ENCODE peak calls at places on chromosomes 1 and 21, in four cellular contexts. One of them, this sample, is unnamed.

GRCh38 chr21:20790113-20790512 is 208.1 kb upstream of the NCAM2 start:
- DNase-seq in H9: no peak
- DNase-seq in CD4-positive, CD25-positive, alpha-beta regulatory T cell: no peak
- DNase-seq in DND-41: no peak
- DNase-seq in this sample: no peak

GRCh38 chr1:93888900-93889299 is 9.9 kb upstream of the DNTTIP2 start:
- DNase-seq in DND-41: no peak
- DNase-seq in CD4-positive, CD25-positive, alpha-beta regulatory T cell: no peak
- DNase-seq in H9: peak; percentile 35
- DNase-seq in this sample: no peak

GRCh38 chr1:115262886-115263285 is 75.2 kb downstream of the NGF start:
- DNase-seq in DND-41: no peak
- DNase-seq in H9: no peak
- DNase-seq in CD4-positive, CD25-positive, alpha-beta regulatory T cell: no peak
- DNase-seq in this sample: no peak

GRCh38 chr1:90236493-90236892 is 241.6 kb downstream of the ZNF326 start:
- DNase-seq in DND-41: no peak
- DNase-seq in CD4-positive, CD25-positive, alpha-beta regulatory T cell: no peak
- DNase-seq in H9: no peak
- DNase-seq in this sample: no peak

GRCh38 chr1:54904476-54905048 is 17.6 kb upstream of the DHCR24 start:
- DNase-seq in H9: no peak
- DNase-seq in DND-41: no peak
- DNase-seq in CD4-positive, CD25-positive, alpha-beta regulatory T cell: no peak
- DNase-seq in this sample: no peak

GRCh38 chr1:205528887-205529825 is 24.7 kb downstream of the CDK18 start:
- DNase-seq in DND-41: peak; percentile 61
- DNase-seq in H9: peak; percentile 90
- DNase-seq in CD4-positive, CD25-positive, alpha-beta regulatory T cell: peak; percentile 60
- DNase-seq in this sample: peak; percentile 73

GRCh38 chr1:84156210-84156621 is 12.1 kb downstream of the PRKACB start:
- DNase-seq in DND-41: no peak
- DNase-seq in H9: no peak
- DNase-seq in CD4-positive, CD25-positive, alpha-beta regulatory T cell: no peak
- DNase-seq in this sample: no peak

GRCh38 chr21:20311388-20311787 is 686.8 kb upstream of the NCAM2 start:
- DNase-seq in CD4-positive, CD25-positive, alpha-beta regulatory T cell: no peak
- DNase-seq in H9: no peak
- DNase-seq in DND-41: no peak
- DNase-seq in this sample: no peak

GRCh38 chr1:7110306-7110705 is 325.1 kb downstream of the CAMTA1 start:
- DNase-seq in H9: no peak
- DNase-seq in DND-41: no peak
- DNase-seq in CD4-positive, CD25-positive, alpha-beta regulatory T cell: no peak
- DNase-seq in this sample: no peak

GRCh38 chr1:12294076-12294475 is 64.2 kb downstream of the VPS13D start:
- DNase-seq in DND-41: no peak
- DNase-seq in H9: no peak
- DNase-seq in CD4-positive, CD25-positive, alpha-beta regulatory T cell: no peak
- DNase-seq in this sample: no peak

GRCh38 chr21:45014747-45015468 is 59.5 kb upstream of the ADARB1 start:
- DNase-seq in CD4-positive, CD25-positive, alpha-beta regulatory T cell: no peak
- DNase-seq in DND-41: no peak
- DNase-seq in H9: no peak
- DNase-seq in this sample: peak; percentile 8

GRCh38 chr1:119379117-119379516 is 10.5 kb downstream of the HAO2 start:
- DNase-seq in CD4-positive, CD25-positive, alpha-beta regulatory T cell: no peak
- DNase-seq in H9: no peak
- DNase-seq in DND-41: no peak
- DNase-seq in this sample: no peak

GRCh38 chr21:33399821-33400220 is 3.4 kb upstream of the IFNGR2 start:
- DNase-seq in CD4-positive, CD25-positive, alpha-beta regulatory T cell: peak; percentile 54
- DNase-seq in DND-41: peak; percentile 45
- DNase-seq in H9: no peak
- DNase-seq in this sample: no peak

GRCh38 chr1:19620786-19621185 is 23.3 kb upstream of the NBL1 start:
- DNase-seq in DND-41: no peak
- DNase-seq in CD4-positive, CD25-positive, alpha-beta regulatory T cell: no peak
- DNase-seq in H9: no peak
- DNase-seq in this sample: no peak

GRCh38 chr21:15932681-15933200 is 203.0 kb downstream of the USP25 start:
- DNase-seq in CD4-positive, CD25-positive, alpha-beta regulatory T cell: no peak
- DNase-seq in DND-41: no peak
- DNase-seq in H9: no peak
- DNase-seq in this sample: no peak

GRCh38 chr1:3542635-3543034 is 68.7 kb downstream of the MEGF6 start:
- DNase-seq in DND-41: no peak
- DNase-seq in H9: no peak
- DNase-seq in CD4-positive, CD25-positive, alpha-beta regulatory T cell: no peak
- DNase-seq in this sample: no peak
- H3K27ac ChIP-seq in DND-41: no peak overlapping the region
- H3K27ac ChIP-seq in H9: no peak overlapping the region
- H3K27ac ChIP-seq in CD4-positive, CD25-positive, alpha-beta regulatory T cell: no peak overlapping the region
- H3K27ac ChIP-seq in this sample: no peak overlapping the region

GRCh38 chr1:155094622-155094948 is 15.9 kb downstream of the EFNA3 start:
- DNase-seq in DND-41: no peak
- DNase-seq in CD4-positive, CD25-positive, alpha-beta regulatory T cell: no peak
- DNase-seq in H9: no peak
- DNase-seq in this sample: no peak
- H3K9me3 ChIP-seq in DND-41: no peaks in the 10 kb centered on the region
- H3K9me3 ChIP-seq in CD4-positive, CD25-positive, alpha-beta regulatory T cell: no peaks in the 10 kb centered on the region
- H3K9me3 ChIP-seq in H9: no peaks in the 10 kb centered on the region
- H3K9me3 ChIP-seq in this sample: no peaks in the 10 kb centered on the region

GRCh38 chr1:67743072-67743725 is 58.2 kb downstream of the GADD45A start:
- DNase-seq in CD4-positive, CD25-positive, alpha-beta regulatory T cell: no peak
- DNase-seq in H9: no peak
- DNase-seq in DND-41: no peak
- DNase-seq in this sample: no peak
- H3K27ac ChIP-seq in CD4-positive, CD25-positive, alpha-beta regulatory T cell: no peak overlapping the region
- H3K27ac ChIP-seq in H9: no peak overlapping the region
- H3K27ac ChIP-seq in DND-41: no peak overlapping the region
- H3K27ac ChIP-seq in this sample: no peak overlapping the region

GRCh38 chr1:165632491-165632890 is 1.5 kb downstream of the MGST3 start:
- DNase-seq in H9: no peak
- DNase-seq in DND-41: no peak
- DNase-seq in CD4-positive, CD25-positive, alpha-beta regulatory T cell: no peak
- DNase-seq in this sample: no peak

GRCh38 chr1:165632152-165632469 is 1.1 kb downstream of the MGST3 start:
- DNase-seq in DND-41: no peak
- DNase-seq in CD4-positive, CD25-positive, alpha-beta regulatory T cell: no peak
- DNase-seq in H9: peak; percentile 48
- DNase-seq in this sample: no peak

GRCh38 chr1:165630629-165631402 is at the start of gene MGST3:
- DNase-seq in H9: peak; percentile 97
- DNase-seq in DND-41: peak; percentile 96
- DNase-seq in CD4-positive, CD25-positive, alpha-beta regulatory T cell: peak; percentile 96
- DNase-seq in this sample: peak; percentile 90

GRCh38 chr1:165629848-165630628 is 996 bp upstream of the MGST3 start:
- DNase-seq in H9: peak; percentile 80
- DNase-seq in CD4-positive, CD25-positive, alpha-beta regulatory T cell: no peak
- DNase-seq in DND-41: no peak
- DNase-seq in this sample: peak; percentile 3

DNA sequence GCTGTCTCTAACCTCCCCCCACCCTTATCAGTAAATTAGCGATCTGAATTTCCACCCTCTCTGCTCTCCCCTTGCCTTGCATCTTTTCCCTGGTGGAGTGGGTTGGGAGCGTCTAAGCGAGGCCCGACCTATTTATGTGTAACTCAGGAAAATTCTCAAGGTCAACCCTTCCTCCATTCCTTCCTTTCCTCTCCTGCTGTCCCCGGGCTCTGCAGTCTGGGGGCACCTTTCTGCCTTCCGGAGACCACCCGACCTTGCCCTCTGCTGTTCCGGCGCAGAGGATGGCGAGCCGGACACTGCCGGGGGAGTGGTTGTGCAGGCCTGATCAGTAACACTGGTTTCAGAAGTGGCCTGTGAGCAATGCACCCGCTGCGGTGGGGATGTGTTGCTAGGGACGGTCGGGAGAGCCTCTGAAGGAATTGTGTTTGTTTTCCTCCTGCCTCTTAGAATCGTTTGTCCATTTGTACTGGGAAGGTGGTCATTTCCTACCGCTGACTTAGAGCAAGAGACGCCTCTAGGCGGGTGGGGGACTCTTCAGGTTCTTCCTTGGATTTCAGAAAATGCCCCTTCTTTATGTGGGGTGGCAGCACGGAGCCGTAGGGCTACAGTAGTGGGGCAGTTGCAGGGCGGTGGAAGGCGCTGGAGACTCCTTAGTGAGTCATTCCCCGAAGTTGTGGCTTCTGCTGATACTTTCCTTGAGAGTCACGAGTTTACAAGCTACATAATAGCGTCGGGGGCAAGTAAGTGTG is 543 bp downstream of the MGST3 start:
- DNase-seq in CD4-positive, CD25-positive, alpha-beta regulatory T cell: peak; percentile 45
- DNase-seq in DND-41: peak; percentile 29
- DNase-seq in H9: peak; percentile 54
- DNase-seq in this sample: peak; percentile 14
- H3K9me3 ChIP-seq in CD4-positive, CD25-positive, alpha-beta regulatory T cell: no peaks in the 10 kb centered on the region
- H3K9me3 ChIP-seq in DND-41: no peaks in the 10 kb centered on the region
- H3K9me3 ChIP-seq in H9: no peaks in the 10 kb centered on the region
- H3K9me3 ChIP-seq in this sample: no peaks in the 10 kb centered on the region

DNA sequence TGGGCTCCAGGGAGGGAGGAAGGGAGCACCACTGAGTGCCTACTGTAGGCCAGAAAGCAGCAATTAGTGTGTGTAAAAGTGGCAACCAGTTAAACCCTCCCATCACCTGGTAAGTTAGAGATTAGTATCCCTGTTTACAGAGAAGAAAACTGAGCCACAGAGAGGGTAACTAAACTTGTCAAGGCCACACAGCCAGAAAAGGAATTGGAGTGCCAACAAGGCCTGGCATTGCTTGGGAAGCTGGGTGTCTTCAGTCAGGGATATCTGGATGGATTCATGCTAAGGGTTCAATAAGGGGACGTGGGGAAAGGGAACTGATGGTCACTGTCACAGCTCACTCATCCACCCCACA is 23.6 kb upstream of the ADGRB2 start:
- DNase-seq in H9: no peak
- DNase-seq in DND-41: no peak
- DNase-seq in CD4-positive, CD25-positive, alpha-beta regulatory T cell: no peak
- DNase-seq in this sample: no peak
- H3K27ac ChIP-seq in H9: no peak overlapping the region
- H3K27ac ChIP-seq in DND-41: no peak overlapping the region
- H3K27ac ChIP-seq in CD4-positive, CD25-positive, alpha-beta regulatory T cell: peak overlapping the region; percentile 82
- H3K27ac ChIP-seq in this sample: peak overlapping the region; percentile 77

GRCh38 chr1:174324493-174324892 is 123.3 kb upstream of the GPR52 start:
- DNase-seq in CD4-positive, CD25-positive, alpha-beta regulatory T cell: no peak
- DNase-seq in H9: no peak
- DNase-seq in DND-41: no peak
- DNase-seq in this sample: no peak
- H3K9me3 ChIP-seq in CD4-positive, CD25-positive, alpha-beta regulatory T cell: peaks cover 48% of the 10 kb centered on the region
- H3K9me3 ChIP-seq in H9: no peaks in the 10 kb centered on the region
- H3K9me3 ChIP-seq in DND-41: peaks cover 56% of the 10 kb centered on the region
- H3K9me3 ChIP-seq in this sample: peaks cover 30% of the 10 kb centered on the region

GRCh38 chr1:229624521-229624905 is 1.4 kb downstream of the TAF5L start:
- DNase-seq in DND-41: no peak
- DNase-seq in CD4-positive, CD25-positive, alpha-beta regulatory T cell: no peak
- DNase-seq in H9: no peak
- DNase-seq in this sample: no peak
- H3K27ac ChIP-seq in DND-41: peak overlapping the region; percentile 64
- H3K27ac ChIP-seq in CD4-positive, CD25-positive, alpha-beta regulatory T cell: no peak overlapping the region
- H3K27ac ChIP-seq in H9: no peak overlapping the region
- H3K27ac ChIP-seq in this sample: peak overlapping the region; percentile 71

DNA sequence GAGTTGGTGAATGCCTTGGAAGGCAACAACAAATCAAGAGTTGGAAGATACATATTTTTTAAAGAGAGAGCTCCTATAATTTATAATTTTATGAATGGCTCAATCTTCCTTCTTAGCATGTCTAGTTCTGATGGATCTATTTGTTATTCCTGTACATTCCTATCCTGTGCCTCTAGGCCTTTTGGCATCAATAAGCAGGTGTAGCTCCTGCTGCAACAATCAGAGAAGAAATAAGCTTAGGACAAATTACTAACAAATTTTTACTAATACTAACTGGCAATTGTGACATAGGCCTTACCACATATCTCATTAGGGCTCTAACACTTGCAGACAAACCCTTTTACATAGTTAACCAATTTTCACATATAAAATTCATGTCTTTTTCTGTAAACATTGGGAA is 682.0 kb downstream of the LTN1 start:
- DNase-seq in H9: no peak
- DNase-seq in DND-41: no peak
- DNase-seq in CD4-positive, CD25-positive, alpha-beta regulatory T cell: no peak
- DNase-seq in this sample: no peak
- H3K9me3 ChIP-seq in H9: no peaks in the 10 kb centered on the region
- H3K9me3 ChIP-seq in DND-41: no peaks in the 10 kb centered on the region
- H3K9me3 ChIP-seq in CD4-positive, CD25-positive, alpha-beta regulatory T cell: no peaks in the 10 kb centered on the region
- H3K9me3 ChIP-seq in this sample: no peaks in the 10 kb centered on the region